ENCODE peak calls at places on chromosomes 11 and 22, in five cellular contexts. One of them, this sample, is unnamed.

GRCh38 chr22:46054091-46054877 is 77.3 kb upstream of the WNT7B start:
- DNase-seq in heart left ventricle: peak; percentile 88
- DNase-seq in ovary: peak; percentile 88
- DNase-seq in A549: no peak
- DNase-seq in IMR-90: peak; percentile 45
- DNase-seq in this sample: peak; percentile 94

GRCh38 chr11:117188620-117189081 is 10.1 kb downstream of the SIDT2 start:
- DNase-seq in heart left ventricle: no peak
- DNase-seq in ovary: no peak
- DNase-seq in A549: no peak
- DNase-seq in IMR-90: no peak
- DNase-seq in this sample: peak; percentile 87

GRCh38 chr11:57639321-57640067 is 10.2 kb downstream of the YPEL4 start:
- DNase-seq in heart left ventricle: no peak
- DNase-seq in ovary: peak; percentile 55
- DNase-seq in A549: no peak
- DNase-seq in IMR-90: peak; percentile 57
- DNase-seq in this sample: no peak

GRCh38 chr11:128828350-128828749 is 38.7 kb downstream of the KCNJ1 start:
- DNase-seq in heart left ventricle: no peak
- DNase-seq in ovary: no peak
- DNase-seq in A549: no peak
- DNase-seq in IMR-90: peak; percentile 27
- DNase-seq in this sample: peak; percentile 61

GRCh38 chr22:44360686-44361381 is 48.1 kb upstream of the SHISAL1 start:
- DNase-seq in heart left ventricle: peak; percentile 66
- DNase-seq in ovary: peak; percentile 53
- DNase-seq in A549: peak; percentile 47
- DNase-seq in IMR-90: peak; percentile 80
- DNase-seq in this sample: no peak

GRCh38 chr11:79116600-79116999 is 324.2 kb downstream of the TENM4 start:
- DNase-seq in heart left ventricle: no peak
- DNase-seq in ovary: no peak
- DNase-seq in A549: no peak
- DNase-seq in IMR-90: no peak
- DNase-seq in this sample: no peak

GRCh38 chr11:27514558-27514957 is 8.0 kb upstream of the LIN7C start:
- DNase-seq in heart left ventricle: no peak
- DNase-seq in ovary: no peak
- DNase-seq in A549: no peak
- DNase-seq in IMR-90: peak; percentile 55
- DNase-seq in this sample: peak; percentile 32

GRCh38 chr11:12175694-12176241 is 65.4 kb downstream of the MICAL2 start:
- DNase-seq in heart left ventricle: no peak
- DNase-seq in ovary: no peak
- DNase-seq in A549: peak; percentile 66
- DNase-seq in IMR-90: peak; percentile 97
- DNase-seq in this sample: peak; percentile 77

GRCh38 chr22:36755316-36755715 is 20.6 kb downstream of the IFT27 start:
- DNase-seq in heart left ventricle: no peak
- DNase-seq in ovary: no peak
- DNase-seq in A549: no peak
- DNase-seq in IMR-90: no peak
- DNase-seq in this sample: no peak

GRCh38 chr11:114260077-114260476 is 36.1 kb upstream of the NNMT start:
- DNase-seq in heart left ventricle: no peak
- DNase-seq in ovary: no peak
- DNase-seq in A549: no peak
- DNase-seq in IMR-90: no peak
- DNase-seq in this sample: no peak

GRCh38 chr11:125514336-125515101 is 18.5 kb upstream of the FEZ1 start:
- DNase-seq in heart left ventricle: no peak
- DNase-seq in ovary: no peak
- DNase-seq in A549: no peak
- DNase-seq in IMR-90: peak; percentile 46
- DNase-seq in this sample: no peak

GRCh38 chr22:40055143-40055926 is 60.6 kb downstream of the FAM83F start:
- DNase-seq in heart left ventricle: no peak
- DNase-seq in ovary: no peak
- DNase-seq in A549: no peak
- DNase-seq in IMR-90: no peak
- DNase-seq in this sample: no peak

GRCh38 chr22:36147196-36147788 is 13.3 kb downstream of the APOL3 start:
- DNase-seq in heart left ventricle: no peak
- DNase-seq in ovary: no peak
- DNase-seq in A549: no peak
- DNase-seq in IMR-90: no peak
- DNase-seq in this sample: no peak

GRCh38 chr22:39242809-39243442 is 1.9 kb downstream of the PDGFB start:
- DNase-seq in heart left ventricle: no peak
- DNase-seq in ovary: no peak
- DNase-seq in A549: no peak
- DNase-seq in IMR-90: no peak
- DNase-seq in this sample: no peak

GRCh38 chr11:117731689-117732290 is 65.2 kb downstream of the DSCAML1 start:
- DNase-seq in heart left ventricle: no peak
- DNase-seq in ovary: no peak
- DNase-seq in A549: no peak
- DNase-seq in IMR-90: no peak
- DNase-seq in this sample: no peak

GRCh38 chr22:19232620-19233019 is 54.1 kb upstream of the SLC25A1 start:
- DNase-seq in heart left ventricle: no peak
- DNase-seq in ovary: no peak
- DNase-seq in A549: no peak
- DNase-seq in IMR-90: no peak
- DNase-seq in this sample: no peak

GRCh38 chr22:25067851-25068421 is 115.4 kb downstream of the KIAA1671 start:
- DNase-seq in heart left ventricle: no peak
- DNase-seq in ovary: no peak
- DNase-seq in A549: no peak
- DNase-seq in IMR-90: no peak
- DNase-seq in this sample: no peak

GRCh38 chr22:45553333-45554039 is 50.8 kb downstream of the FBLN1 start:
- DNase-seq in heart left ventricle: peak; percentile 86
- DNase-seq in ovary: peak; percentile 91
- DNase-seq in A549: peak; percentile 83
- DNase-seq in IMR-90: peak; percentile 93
- DNase-seq in this sample: peak; percentile 72

GRCh38 chr11:45078236-45079074 is 68.0 kb upstream of the PRDM11 start:
- DNase-seq in heart left ventricle: no peak
- DNase-seq in ovary: no peak
- DNase-seq in A549: no peak
- DNase-seq in IMR-90: no peak
- DNase-seq in this sample: no peak

GRCh38 chr22:50486561-50487289 is at the start of gene MIOX:
- DNase-seq in heart left ventricle: peak; percentile 51
- DNase-seq in ovary: peak; percentile 16
- DNase-seq in A549: no peak
- DNase-seq in IMR-90: no peak
- DNase-seq in this sample: no peak

GRCh38 chr22:50483977-50484853 is 2.4 kb upstream of the MIOX start:
- DNase-seq in heart left ventricle: peak; percentile 28
- DNase-seq in ovary: no peak
- DNase-seq in A549: no peak
- DNase-seq in IMR-90: no peak
- DNase-seq in this sample: no peak

GRCh38 chr22:50487290-50488005 is 789 bp downstream of the MIOX start:
- DNase-seq in heart left ventricle: peak; percentile 55
- DNase-seq in ovary: no peak
- DNase-seq in A549: no peak
- DNase-seq in IMR-90: no peak
- DNase-seq in this sample: no peak

GRCh38 chr22:50483556-50483955 is 2.2 kb downstream of the ADM2 start:
- DNase-seq in heart left ventricle: no peak
- DNase-seq in ovary: no peak
- DNase-seq in A549: no peak
- DNase-seq in IMR-90: no peak
- DNase-seq in this sample: no peak

DNA sequence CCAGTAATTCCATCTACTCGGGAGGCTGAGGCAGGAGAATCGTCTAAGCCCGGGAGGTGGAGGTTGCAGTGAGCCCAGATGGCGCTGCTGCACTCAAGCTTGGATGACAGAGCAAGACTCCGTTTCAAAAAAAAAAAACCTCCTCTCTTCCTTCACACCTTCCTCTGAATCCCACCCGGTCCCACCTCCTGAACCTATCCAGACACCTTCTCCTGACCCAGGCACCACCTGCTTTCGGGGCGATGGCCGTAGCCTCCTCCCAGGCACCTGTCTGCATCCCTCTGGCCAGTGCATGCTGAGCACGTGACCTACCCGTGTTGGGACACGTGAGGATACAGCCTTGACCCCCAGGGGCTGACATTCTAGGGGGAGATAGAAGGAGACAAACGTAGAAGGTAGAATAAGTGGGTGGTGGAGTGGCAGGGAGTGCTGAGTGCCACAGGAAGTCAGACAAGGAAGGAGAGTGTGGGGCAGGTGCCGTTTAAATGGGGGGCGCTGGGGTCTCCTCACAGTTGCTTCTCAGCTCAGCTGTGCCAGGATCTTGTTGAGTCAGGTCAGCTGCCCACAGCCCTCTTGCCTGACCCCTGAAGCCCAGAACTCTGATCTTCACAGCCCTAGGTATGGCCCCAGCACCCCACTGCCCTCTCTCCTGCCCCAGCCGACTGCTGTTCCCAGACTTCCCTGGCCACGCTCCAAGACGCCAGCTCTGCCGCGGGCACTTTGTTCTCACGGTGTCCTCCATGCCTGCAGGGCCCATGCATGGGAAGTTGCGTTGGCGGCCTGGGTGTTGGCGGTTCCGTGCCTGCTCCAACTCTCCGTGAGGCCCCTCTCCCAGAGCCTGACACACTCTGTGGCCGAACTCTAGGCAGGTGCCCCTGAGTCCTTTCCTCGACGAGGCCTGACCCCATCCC is 1.2 kb upstream of the MIOX start:
- DNase-seq in heart left ventricle: peak; percentile 65
- DNase-seq in ovary: peak; percentile 15
- DNase-seq in A549: no peak
- DNase-seq in IMR-90: no peak
- DNase-seq in this sample: peak; percentile 83
- TF ChIP-seq POLR2A in heart left ventricle: no peak
- TF ChIP-seq POLR2A in ovary: no peak
- TF ChIP-seq POLR2A in A549: no peak
- TF ChIP-seq POLR2A in IMR-90: no peak
- TF ChIP-seq POLR2A in this sample: no peak

DNA sequence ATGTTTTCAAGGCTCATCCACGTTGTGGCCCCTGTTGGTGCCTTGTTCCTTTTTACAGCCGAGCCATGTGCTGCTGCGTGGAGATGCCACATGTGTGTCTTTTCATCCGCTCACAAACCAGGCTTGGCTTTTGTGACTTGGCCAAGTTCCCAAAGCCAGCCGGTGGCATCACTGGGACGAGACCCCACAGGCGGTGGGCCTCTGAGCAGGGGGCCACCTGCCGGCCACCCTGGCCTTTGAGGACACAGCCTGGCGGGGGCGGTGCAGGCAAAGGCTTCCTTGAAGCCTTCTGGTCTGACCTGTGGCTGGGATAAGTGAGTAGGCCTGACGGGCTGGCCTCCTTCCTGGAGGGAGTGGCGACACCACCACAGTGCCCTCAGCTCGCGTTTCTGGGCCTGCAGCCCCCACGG is 10.6 kb downstream of the GRK2 start:
- DNase-seq in heart left ventricle: peak; percentile 77
- DNase-seq in ovary: peak; percentile 51
- DNase-seq in A549: no peak
- DNase-seq in IMR-90: peak; percentile 45
- DNase-seq in this sample: no peak
- TF ChIP-seq CTCF in heart left ventricle: peak; percentile 47
- TF ChIP-seq CTCF in ovary: no peak
- TF ChIP-seq CTCF in A549: no peak
- TF ChIP-seq CTCF in IMR-90: peak; percentile 43
- TF ChIP-seq CTCF in this sample: no peak

GRCh38 chr11:130913268-130913667 is 3.0 kb downstream of the SNX19 start:
- DNase-seq in heart left ventricle: no peak
- DNase-seq in ovary: no peak
- DNase-seq in A549: no peak
- DNase-seq in IMR-90: no peak
- DNase-seq in this sample: no peak

GRCh38 chr11:130909650-130910049 is 6.6 kb downstream of the SNX19 start:
- DNase-seq in heart left ventricle: no peak
- DNase-seq in ovary: no peak
- DNase-seq in A549: no peak
- DNase-seq in IMR-90: peak; percentile 91
- DNase-seq in this sample: no peak

GRCh38 chr11:130908770-130909625 is 7.3 kb downstream of the SNX19 start:
- DNase-seq in heart left ventricle: no peak
- DNase-seq in ovary: no peak
- DNase-seq in A549: no peak
- DNase-seq in IMR-90: peak; percentile 91
- DNase-seq in this sample: no peak

GRCh38 chr11:130912552-130912951 is 3.7 kb downstream of the SNX19 start:
- DNase-seq in heart left ventricle: no peak
- DNase-seq in ovary: no peak
- DNase-seq in A549: no peak
- DNase-seq in IMR-90: no peak
- DNase-seq in this sample: no peak

DNA sequence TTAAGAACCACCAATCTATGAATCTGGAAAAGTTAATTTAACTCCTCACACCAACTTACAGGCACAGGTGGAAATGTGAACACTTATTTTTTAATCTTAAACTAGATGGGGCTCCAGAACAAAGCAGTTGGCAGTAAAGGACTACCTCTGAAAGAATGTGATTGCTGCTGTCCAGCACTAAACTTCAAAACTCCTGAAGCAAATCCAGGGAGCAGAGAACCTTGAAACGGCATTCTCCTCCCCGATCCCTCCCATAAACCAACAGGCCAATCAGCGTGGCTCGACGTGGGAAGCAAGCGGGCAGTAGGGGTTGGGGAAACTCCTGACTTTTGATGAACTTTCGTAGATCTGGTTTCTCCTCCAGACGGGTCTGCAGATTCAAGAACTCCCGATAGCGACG is 5.0 kb downstream of the SNX19 start:
- DNase-seq in heart left ventricle: no peak
- DNase-seq in ovary: no peak
- DNase-seq in A549: no peak
- DNase-seq in IMR-90: no peak
- DNase-seq in this sample: no peak
- TF ChIP-seq POLR2A in heart left ventricle: no peak
- TF ChIP-seq POLR2A in ovary: no peak
- TF ChIP-seq POLR2A in A549: no peak
- TF ChIP-seq POLR2A in IMR-90: no peak
- TF ChIP-seq POLR2A in this sample: no peak

DNA sequence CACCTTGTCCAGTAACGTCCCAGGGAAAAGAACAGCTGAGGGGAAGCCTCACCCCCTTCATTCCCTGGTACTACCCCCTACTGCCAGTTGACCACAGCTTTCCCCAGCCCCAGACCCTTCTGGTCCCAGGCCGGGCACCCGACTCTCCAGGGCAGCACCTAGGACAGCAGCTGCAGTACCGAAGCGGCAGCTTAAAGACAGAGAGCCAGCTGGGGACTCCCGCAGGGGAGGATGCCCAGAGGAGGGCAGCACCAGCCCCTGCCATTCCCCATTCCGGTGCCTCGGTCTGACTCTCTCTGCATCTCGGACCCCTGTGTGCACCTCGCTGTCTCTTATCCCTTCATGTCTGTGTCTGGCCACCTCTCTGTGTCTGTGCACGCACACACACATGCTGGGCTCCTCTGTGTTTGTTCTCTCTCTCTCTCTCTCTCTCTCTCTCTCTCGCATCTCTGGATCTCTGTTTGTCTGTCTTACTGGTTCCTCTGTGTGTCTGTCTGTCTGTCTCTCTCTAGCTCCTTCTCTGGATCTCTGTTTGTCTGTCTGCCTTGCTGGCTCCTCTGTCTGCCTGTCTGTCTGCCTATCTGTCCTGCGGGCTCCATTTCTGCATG is 9.4 kb downstream of the IGSF9B start:
- DNase-seq in heart left ventricle: peak; percentile 67
- DNase-seq in ovary: no peak
- DNase-seq in A549: peak; percentile 58
- DNase-seq in IMR-90: peak; percentile 23
- DNase-seq in this sample: no peak
- TF ChIP-seq CTCF in heart left ventricle: peak; percentile 64
- TF ChIP-seq CTCF in ovary: no peak
- TF ChIP-seq CTCF in A549: no peak
- TF ChIP-seq CTCF in IMR-90: peak; percentile 44
- TF ChIP-seq CTCF in this sample: no peak